ENCODE peak calls at places on chromosomes 13 and 19, in six cellular contexts. D is AG04450, T is amniotic stem cell, A is tibial nerve, O is EH, B is SK-N-DZ. I is an unnamed sample.

GRCh38 chr13:109595466-109595865 is 190.9 kb downstream of the IRS2 start:
- DNase-seq in T (no peak), A (no peak), B (no peak), O (peak; percentile 2), D (no peak), I (no peak)

GRCh38 chr19:11481777-11482383 is 1.0 kb upstream of the ELAVL3 start:
- DNase-seq in D (peak; percentile 59), A (peak; percentile 34), T (no peak), O (peak; percentile 81), B (peak; percentile 98), I (peak; percentile 48)

GRCh38 chr13:38417727-38418126 is 68.1 kb downstream of the UFM1 start:
- DNase-seq in T (no peak), O (peak; percentile 23), A (peak; percentile 24), B (no peak), D (no peak), I (no peak)

GRCh38 chr19:29422047-29422446 is 103.7 kb upstream of the VSTM2B start:
- DNase-seq in A (no peak), B (no peak), D (no peak), O (no peak), T (no peak), I (no peak)

GRCh38 chr13:97495678-97496077 is 61.7 kb downstream of the RAP2A start:
- DNase-seq in D (no peak), B (no peak), T (no peak), O (no peak), A (no peak), I (no peak)

GRCh38 chr13:51067376-51068125 is 43.5 kb downstream of the C13orf42 start:
- DNase-seq in A (no peak), T (no peak), B (no peak), D (no peak), O (no peak), I (no peak)

GRCh38 chr13:111625526-111626315 is 305.3 kb downstream of the TEX29 start:
- DNase-seq in T (no peak), B (no peak), O (no peak), D (no peak), A (no peak), I (no peak)

GRCh38 chr13:49629196-49629938 is 1.1 kb downstream of the ARL11 start:
- DNase-seq in T (no peak), A (no peak), B (no peak), O (no peak), D (no peak), I (no peak)

GRCh38 chr13:32048816-32049215 is 17.2 kb downstream of the FRY start:
- DNase-seq in D (no peak), T (no peak), A (no peak), B (no peak), O (peak; percentile 53), I (no peak)

GRCh38 chr19:48102870-48103751 is 7.5 kb downstream of the PLA2G4C start:
- DNase-seq in D (no peak), O (peak; percentile 59), T (no peak), B (peak; percentile 15), A (no peak), I (no peak)

GRCh38 chr13:108851660-108852059 is 222.2 kb downstream of the MYO16 start:
- DNase-seq in O (no peak), A (no peak), D (no peak), T (no peak), B (no peak), I (no peak)

GRCh38 chr13:97205971-97206370 is 16.2 kb upstream of the MBNL2 start:
- DNase-seq in D (no peak), B (peak; percentile 63), A (no peak), O (peak; percentile 64), T (no peak), I (no peak)

GRCh38 chr19:16882146-16882545 is 6.7 kb upstream of the F2RL3 start:
- DNase-seq in D (no peak), O (no peak), A (no peak), B (no peak), T (no peak), I (no peak)

GRCh38 chr19:32224371-32225244 is 120.8 kb upstream of the ZNF507 start:
- DNase-seq in D (no peak), T (no peak), O (peak; percentile 46), B (peak; percentile 21), A (peak; percentile 38), I (peak; percentile 35)

GRCh38 chr19:54203151-54203611 is 2.5 kb downstream of the RPS9 start:
- DNase-seq in T (no peak), O (no peak), A (no peak), B (no peak), D (no peak), I (no peak)

GRCh38 chr19:52535831-52536800 is 8.6 kb downstream of the ZNF808 start:
- DNase-seq in A (peak; percentile 79), D (peak; percentile 24), B (no peak), T (peak; percentile 66), O (peak; percentile 83), I (peak; percentile 66)

I was measured in KG1.